ENCODE peak calls at places on chromosomes 13 and 19, in ten cellular contexts. One of them, this sample, is unnamed.

GRCh38 chr13:113634279-113635047 is 23.5 kb downstream of the ATP4B start:
- DNase-seq in EL: no peak
- DNase-seq in activated naive CD8-positive, alpha-beta T cell treated with anti-CD3 and anti-CD28 coated beads, Interleukin-2, amount 50 U/mL, for 16 hours: no peak
- DNase-seq in AG08395: no peak
- DNase-seq in heart left ventricle: no peak
- DNase-seq in lower lobe of right lung: peak; percentile 8
- DNase-seq in stimulated activated CD4-positive, alpha-beta T cell treated with anti-CD3 and anti-CD28 coated beads, Interleukin-2, amount 100 ng/mL, for 48 hours: no peak
- DNase-seq in CD4-positive, alpha-beta T cell: no peak
- DNase-seq in GM13977: no peak
- DNase-seq in choroid plexus epithelial cell: no peak
- DNase-seq in this sample: no peak

GRCh38 chr19:34686455-34686854 is 9.0 kb downstream of the ZNF302 start:
- DNase-seq in CD4-positive, alpha-beta T cell: no peak
- DNase-seq in activated naive CD8-positive, alpha-beta T cell treated with anti-CD3 and anti-CD28 coated beads, Interleukin-2, amount 50 U/mL, for 16 hours: no peak
- DNase-seq in stimulated activated CD4-positive, alpha-beta T cell treated with anti-CD3 and anti-CD28 coated beads, Interleukin-2, amount 100 ng/mL, for 48 hours: no peak
- DNase-seq in heart left ventricle: no peak
- DNase-seq in choroid plexus epithelial cell: no peak
- DNase-seq in AG08395: no peak
- DNase-seq in lower lobe of right lung: no peak
- DNase-seq in EL: no peak
- DNase-seq in GM13977: no peak
- DNase-seq in this sample: no peak

GRCh38 chr19:4816388-4817165 is 14.9 kb downstream of the TICAM1 start:
- DNase-seq in stimulated activated CD4-positive, alpha-beta T cell treated with anti-CD3 and anti-CD28 coated beads, Interleukin-2, amount 100 ng/mL, for 48 hours: no peak
- DNase-seq in activated naive CD8-positive, alpha-beta T cell treated with anti-CD3 and anti-CD28 coated beads, Interleukin-2, amount 50 U/mL, for 16 hours: no peak
- DNase-seq in CD4-positive, alpha-beta T cell: no peak
- DNase-seq in choroid plexus epithelial cell: no peak
- DNase-seq in EL: no peak
- DNase-seq in heart left ventricle: no peak
- DNase-seq in AG08395: no peak
- DNase-seq in lower lobe of right lung: no peak
- DNase-seq in GM13977: no peak
- DNase-seq in this sample: no peak

GRCh38 chr19:3546119-3546518 is 7.1 kb downstream of the TEKTIP1 start:
- DNase-seq in EL: no peak
- DNase-seq in choroid plexus epithelial cell: no peak
- DNase-seq in activated naive CD8-positive, alpha-beta T cell treated with anti-CD3 and anti-CD28 coated beads, Interleukin-2, amount 50 U/mL, for 16 hours: no peak
- DNase-seq in lower lobe of right lung: no peak
- DNase-seq in CD4-positive, alpha-beta T cell: no peak
- DNase-seq in heart left ventricle: no peak
- DNase-seq in AG08395: no peak
- DNase-seq in stimulated activated CD4-positive, alpha-beta T cell treated with anti-CD3 and anti-CD28 coated beads, Interleukin-2, amount 100 ng/mL, for 48 hours: no peak
- DNase-seq in GM13977: no peak
- DNase-seq in this sample: no peak

GRCh38 chr13:59360108-59360507 is 803.6 kb downstream of the DIAPH3 start:
- DNase-seq in AG08395: no peak
- DNase-seq in CD4-positive, alpha-beta T cell: no peak
- DNase-seq in activated naive CD8-positive, alpha-beta T cell treated with anti-CD3 and anti-CD28 coated beads, Interleukin-2, amount 50 U/mL, for 16 hours: no peak
- DNase-seq in lower lobe of right lung: no peak
- DNase-seq in heart left ventricle: peak; percentile 35
- DNase-seq in EL: no peak
- DNase-seq in choroid plexus epithelial cell: no peak
- DNase-seq in GM13977: no peak
- DNase-seq in stimulated activated CD4-positive, alpha-beta T cell treated with anti-CD3 and anti-CD28 coated beads, Interleukin-2, amount 100 ng/mL, for 48 hours: no peak
- DNase-seq in this sample: no peak

GRCh38 chr13:106836186-106836802 is 268.4 kb upstream of the ARGLU1 start:
- DNase-seq in GM13977: no peak
- DNase-seq in lower lobe of right lung: no peak
- DNase-seq in choroid plexus epithelial cell: no peak
- DNase-seq in CD4-positive, alpha-beta T cell: no peak
- DNase-seq in heart left ventricle: no peak
- DNase-seq in stimulated activated CD4-positive, alpha-beta T cell treated with anti-CD3 and anti-CD28 coated beads, Interleukin-2, amount 100 ng/mL, for 48 hours: no peak
- DNase-seq in AG08395: no peak
- DNase-seq in EL: no peak
- DNase-seq in activated naive CD8-positive, alpha-beta T cell treated with anti-CD3 and anti-CD28 coated beads, Interleukin-2, amount 50 U/mL, for 16 hours: no peak
- DNase-seq in this sample: no peak

GRCh38 chr19:18715416-18715815 is 31.9 kb downstream of the CRTC1 start:
- DNase-seq in AG08395: no peak
- DNase-seq in EL: no peak
- DNase-seq in choroid plexus epithelial cell: no peak
- DNase-seq in activated naive CD8-positive, alpha-beta T cell treated with anti-CD3 and anti-CD28 coated beads, Interleukin-2, amount 50 U/mL, for 16 hours: no peak
- DNase-seq in heart left ventricle: no peak
- DNase-seq in lower lobe of right lung: no peak
- DNase-seq in GM13977: no peak
- DNase-seq in stimulated activated CD4-positive, alpha-beta T cell treated with anti-CD3 and anti-CD28 coated beads, Interleukin-2, amount 100 ng/mL, for 48 hours: no peak
- DNase-seq in CD4-positive, alpha-beta T cell: no peak
- DNase-seq in this sample: no peak

GRCh38 chr13:107734891-107735620 is 480.3 kb downstream of the LIG4 start:
- DNase-seq in stimulated activated CD4-positive, alpha-beta T cell treated with anti-CD3 and anti-CD28 coated beads, Interleukin-2, amount 100 ng/mL, for 48 hours: no peak
- DNase-seq in AG08395: no peak
- DNase-seq in EL: no peak
- DNase-seq in GM13977: no peak
- DNase-seq in choroid plexus epithelial cell: no peak
- DNase-seq in heart left ventricle: no peak
- DNase-seq in activated naive CD8-positive, alpha-beta T cell treated with anti-CD3 and anti-CD28 coated beads, Interleukin-2, amount 50 U/mL, for 16 hours: no peak
- DNase-seq in CD4-positive, alpha-beta T cell: no peak
- DNase-seq in lower lobe of right lung: no peak
- DNase-seq in this sample: no peak

GRCh38 chr13:112838038-112838965 is 130.7 kb upstream of the MCF2L start:
- DNase-seq in heart left ventricle: peak; percentile 14
- DNase-seq in stimulated activated CD4-positive, alpha-beta T cell treated with anti-CD3 and anti-CD28 coated beads, Interleukin-2, amount 100 ng/mL, for 48 hours: no peak
- DNase-seq in choroid plexus epithelial cell: no peak
- DNase-seq in lower lobe of right lung: no peak
- DNase-seq in AG08395: no peak
- DNase-seq in activated naive CD8-positive, alpha-beta T cell treated with anti-CD3 and anti-CD28 coated beads, Interleukin-2, amount 50 U/mL, for 16 hours: no peak
- DNase-seq in CD4-positive, alpha-beta T cell: no peak
- DNase-seq in GM13977: no peak
- DNase-seq in EL: no peak
- DNase-seq in this sample: no peak

GRCh38 chr19:12065100-12065538 is 588 bp downstream of the ZNF844 start:
- DNase-seq in AG08395: peak; percentile 35
- DNase-seq in GM13977: peak; percentile 33
- DNase-seq in EL: peak; percentile 52
- DNase-seq in choroid plexus epithelial cell: peak; percentile 68
- DNase-seq in activated naive CD8-positive, alpha-beta T cell treated with anti-CD3 and anti-CD28 coated beads, Interleukin-2, amount 50 U/mL, for 16 hours: no peak
- DNase-seq in heart left ventricle: no peak
- DNase-seq in stimulated activated CD4-positive, alpha-beta T cell treated with anti-CD3 and anti-CD28 coated beads, Interleukin-2, amount 100 ng/mL, for 48 hours: no peak
- DNase-seq in lower lobe of right lung: no peak
- DNase-seq in CD4-positive, alpha-beta T cell: no peak
- DNase-seq in this sample: no peak

GRCh38 chr19:40257096-40257517 is 28.0 kb downstream of the AKT2 start:
- DNase-seq in heart left ventricle: peak; percentile 60
- DNase-seq in CD4-positive, alpha-beta T cell: no peak
- DNase-seq in GM13977: no peak
- DNase-seq in stimulated activated CD4-positive, alpha-beta T cell treated with anti-CD3 and anti-CD28 coated beads, Interleukin-2, amount 100 ng/mL, for 48 hours: no peak
- DNase-seq in choroid plexus epithelial cell: no peak
- DNase-seq in AG08395: no peak
- DNase-seq in EL: no peak
- DNase-seq in lower lobe of right lung: no peak
- DNase-seq in activated naive CD8-positive, alpha-beta T cell treated with anti-CD3 and anti-CD28 coated beads, Interleukin-2, amount 50 U/mL, for 16 hours: no peak
- DNase-seq in this sample: no peak

GRCh38 chr19:53982611-53983010 is 8.8 kb upstream of the CACNG6 start:
- DNase-seq in heart left ventricle: peak; percentile 55
- DNase-seq in lower lobe of right lung: peak; percentile 55
- DNase-seq in CD4-positive, alpha-beta T cell: no peak
- DNase-seq in stimulated activated CD4-positive, alpha-beta T cell treated with anti-CD3 and anti-CD28 coated beads, Interleukin-2, amount 100 ng/mL, for 48 hours: no peak
- DNase-seq in AG08395: peak; percentile 40
- DNase-seq in activated naive CD8-positive, alpha-beta T cell treated with anti-CD3 and anti-CD28 coated beads, Interleukin-2, amount 50 U/mL, for 16 hours: no peak
- DNase-seq in GM13977: no peak
- DNase-seq in choroid plexus epithelial cell: no peak
- DNase-seq in EL: peak; percentile 43
- DNase-seq in this sample: peak; percentile 47

GRCh38 chr19:658916-659839 is 3.8 kb downstream of the RNF126 start:
- DNase-seq in GM13977: no peak
- DNase-seq in EL: no peak
- DNase-seq in CD4-positive, alpha-beta T cell: peak; percentile 50
- DNase-seq in activated naive CD8-positive, alpha-beta T cell treated with anti-CD3 and anti-CD28 coated beads, Interleukin-2, amount 50 U/mL, for 16 hours: no peak
- DNase-seq in AG08395: peak; percentile 62
- DNase-seq in heart left ventricle: peak; percentile 89
- DNase-seq in stimulated activated CD4-positive, alpha-beta T cell treated with anti-CD3 and anti-CD28 coated beads, Interleukin-2, amount 100 ng/mL, for 48 hours: no peak
- DNase-seq in choroid plexus epithelial cell: no peak
- DNase-seq in lower lobe of right lung: no peak
- DNase-seq in this sample: no peak